ENCODE peak calls at places on chromosomes 13 and 19, in eight cellular contexts. V, U, S, L, O, F, P and T are unnamed samples.

GRCh38 chr13:51638497-51638871 is 54.2 kb downstream of the WDFY2 start:
- DNase-seq in V (no peak), U (no peak), S (no peak), L (peak), O (peak), F (no peak), P (no peak), T (no peak)

GRCh38 chr19:51329411-51329810 is 12.5 kb downstream of the VSIG10L start:
- DNase-seq in V (no peak), U (no peak), S (no peak), L (no peak), O (peak), F (no peak), P (no peak), T (no peak)

GRCh38 chr19:17865364-17866311 is 5.9 kb downstream of the RPL18A start:
- DNase-seq in V (peak), U (no peak), S (no peak), L (peak), O (peak), F (no peak), P (no peak), T (no peak)

GRCh38 chr19:18349524-18350128 is 9.2 kb downstream of the PGPEP1 start:
- DNase-seq in V (peak), U (peak), S (peak), L (peak), O (peak), F (peak), P (peak), T (peak)

GRCh38 chr13:99916366-99917103 is 55.0 kb downstream of the ZIC5 start:
- DNase-seq in V (peak), U (peak), S (peak), L (peak), O (peak), F (no peak), P (no peak), T (no peak)

GRCh38 chr13:96223231-96223630 is 133.3 kb downstream of the HS6ST3 start:
- DNase-seq in V (no peak), U (no peak), S (no peak), L (no peak), O (no peak), F (no peak), P (no peak), T (no peak)

GRCh38 chr13:113565526-113566226 is 18.9 kb upstream of the TFDP1 start:
- DNase-seq in V (no peak), U (no peak), S (no peak), L (no peak), O (no peak), F (no peak), P (no peak), T (no peak)

GRCh38 chr13:66462187-66462586 is 767.9 kb downstream of the PCDH9 start:
- DNase-seq in V (no peak), U (no peak), S (no peak), L (no peak), O (no peak), F (no peak), P (no peak), T (no peak)

GRCh38 chr19:15551183-15552004 is 43.1 kb downstream of the CYP4F22 start:
- DNase-seq in V (no peak), U (no peak), S (peak), L (peak), O (no peak), F (no peak), P (peak), T (no peak)

GRCh38 chr19:49684983-49685553 is 4.3 kb upstream of the ADM5 start:
- DNase-seq in V (no peak), U (no peak), S (no peak), L (no peak), O (peak), F (no peak), P (no peak), T (no peak)
- TF ChIP-seq CTCF in V (no peak), U (no peak), S (no peak), L (no peak), O (no peak), F (no peak), P (no peak), T (no peak)

DNA sequence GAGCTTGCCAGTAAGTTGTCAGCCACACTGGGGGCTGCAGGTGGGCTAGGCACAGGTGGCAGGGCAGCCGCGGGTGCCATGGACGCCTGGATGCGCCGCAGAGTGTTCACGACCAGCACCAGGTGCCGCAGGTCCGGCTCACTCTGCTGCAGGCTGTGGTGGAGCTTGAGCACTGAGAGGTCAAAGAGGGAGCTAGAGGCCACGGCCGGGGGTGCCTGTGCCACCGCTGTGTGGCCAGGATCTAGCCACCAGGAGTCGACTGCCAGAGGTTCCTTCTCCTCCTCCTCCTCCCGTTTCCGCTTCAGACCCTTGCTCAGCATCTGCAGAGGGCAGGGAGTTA is 2.6 kb downstream of the SERTAD1 start:
- DNase-seq in V (no peak), U (no peak), S (no peak), L (no peak), O (peak), F (no peak), P (no peak), T (no peak)
- TF ChIP-seq CTCF in V (no peak), U (no peak), S (no peak), L (no peak), O (no peak), F (no peak), P (no peak), T (no peak)

GRCh38 chr19:10431254-10431942 is 11.1 kb downstream of the PDE4A start:
- DNase-seq in V (no peak), U (no peak), S (no peak), L (peak), O (peak), F (no peak), P (no peak), T (no peak)
- TF ChIP-seq CTCF in V (no peak), U (no peak), S (no peak), L (no peak), O (no peak), F (no peak), P (no peak), T (no peak)

GRCh38 chr13:90867336-90867683 is 480.2 kb upstream of the MIR17HG start:
- DNase-seq in V (peak), U (peak), S (peak), L (peak), O (peak), F (peak), P (peak), T (peak)
- TF ChIP-seq CTCF in V (peak), U (peak), S (peak), L (peak), O (peak), F (peak), P (peak), T (peak)

GRCh38 chr19:45474191-45474940 is 6.6 kb downstream of the FOSB start:
- DNase-seq in V (peak), U (no peak), S (peak), L (no peak), O (no peak), F (no peak), P (no peak), T (no peak)
- TF ChIP-seq CTCF in V (no peak), U (no peak), S (no peak), L (no peak), O (no peak), F (no peak), P (no peak), T (no peak)

GRCh38 chr13:46321494-46322225 is 65.4 kb downstream of the RUBCNL start:
- DNase-seq in V (peak), U (peak), S (peak), L (peak), O (peak), F (peak), P (peak), T (peak)
- TF ChIP-seq CTCF in V (peak), U (peak), S (peak), L (peak), O (peak), F (peak), P (peak), T (peak)

DNA sequence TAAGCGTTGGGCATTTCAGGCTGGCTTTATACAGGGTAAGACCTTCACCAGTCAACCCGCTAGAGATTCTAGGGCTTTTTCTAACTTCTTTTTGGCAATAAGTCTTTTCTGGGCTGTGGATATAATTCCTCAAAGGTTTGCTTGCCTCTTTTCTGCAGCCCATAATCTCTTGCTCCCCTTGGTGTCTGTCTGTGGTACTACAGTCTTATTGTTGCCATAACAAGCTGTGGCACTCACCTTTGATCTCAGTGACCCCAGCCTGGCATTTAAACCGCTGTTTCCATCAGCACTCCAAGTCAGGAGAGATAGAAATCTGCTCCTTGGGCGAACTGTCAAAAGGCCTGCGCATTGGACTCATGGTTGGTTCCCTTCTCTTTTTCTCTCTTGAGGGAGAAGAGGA is 14.5 kb upstream of the MPHOSPH8 start:
- DNase-seq in V (peak), U (no peak), S (peak), L (peak), O (peak), F (no peak), P (peak), T (peak)
- TF ChIP-seq CTCF in V (peak), U (peak), S (peak), L (peak), O (peak), F (peak), P (peak), T (peak)

GRCh38 chr13:111114362-111115050 is 604 bp upstream of the ARHGEF7 start:
- DNase-seq in V (peak), U (peak), S (peak), L (no peak), O (no peak), F (no peak), P (no peak), T (peak)
- TF ChIP-seq CTCF in V (no peak), U (no peak), S (no peak), L (no peak), O (no peak), F (no peak), P (no peak), T (no peak)

DNA sequence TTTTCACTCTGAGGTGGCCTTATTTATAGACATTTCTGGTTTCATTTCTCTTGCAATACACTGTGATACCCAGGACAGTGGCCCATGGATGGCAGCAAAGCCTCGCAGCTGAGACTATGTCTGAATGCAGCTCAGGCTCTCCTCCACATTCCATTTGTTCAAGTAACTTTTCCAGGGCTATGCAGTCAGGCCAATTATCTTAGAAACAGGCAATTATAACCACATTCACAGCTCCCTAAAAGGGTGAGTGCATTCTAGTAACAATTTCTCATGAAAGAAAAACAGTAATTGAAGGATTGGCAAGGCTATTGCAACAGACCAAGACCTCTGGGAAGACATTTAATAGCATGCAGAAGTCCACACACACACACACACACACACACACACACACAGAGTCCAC is 264.0 kb downstream of the TBC1D4 start:
- DNase-seq in V (no peak), U (peak), S (peak), L (peak), O (peak), F (no peak), P (no peak), T (no peak)
- TF ChIP-seq CTCF in V (no peak), U (no peak), S (no peak), L (no peak), O (peak), F (no peak), P (no peak), T (no peak)

DNA sequence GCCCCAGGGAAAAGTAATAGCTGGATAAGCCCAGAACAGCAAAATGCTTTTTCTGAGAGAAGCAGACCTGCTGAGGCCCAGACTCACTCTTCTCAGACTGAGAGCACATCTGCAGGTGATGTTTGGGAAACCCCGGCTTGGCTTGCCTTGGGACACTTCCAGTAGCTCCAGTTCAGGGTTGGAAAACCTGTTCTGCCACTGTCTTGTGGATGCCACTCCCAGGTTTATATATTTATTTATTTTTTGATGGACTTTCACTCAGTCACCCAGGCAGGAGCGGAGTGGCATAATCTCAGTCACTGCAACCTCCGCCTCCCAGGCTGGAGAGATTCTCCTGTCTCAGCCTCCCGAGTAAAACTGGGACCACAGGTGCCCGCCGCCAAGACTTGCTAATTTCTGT is 8.0 kb upstream of the SMARCA4 start:
- DNase-seq in V (peak), U (no peak), S (no peak), L (peak), O (peak), F (no peak), P (no peak), T (no peak)
- TF ChIP-seq CTCF in V (no peak), U (no peak), S (no peak), L (no peak), O (no peak), F (no peak), P (no peak), T (no peak)